ENCODE peak calls at places on chromosome 16, in nine cellular contexts. V is CD8-positive, alpha-beta T cell; B is A549; I is breast epithelium; G is stomach; X is IMR-90; O is colonic mucosa; Q is GM23338; E is left ventricle myocardium inferior. F is an unnamed sample.

GRCh38 chr16:77574867-77575619 is 140.2 kb upstream of the ADAMTS18 start:
- DNase-seq in G (no peak), E (no peak), Q (no peak), O (no peak), X (no peak), B (no peak), I (no peak), V (no peak), F (no peak)

GRCh38 chr16:20898938-20899502 is 1.1 kb downstream of the DCUN1D3 start:
- DNase-seq in Q (no peak), X (peak; percentile 86), I (no peak), O (no peak), G (no peak), B (no peak), E (no peak), V (no peak), F (peak; percentile 78)

GRCh38 chr16:50121721-50122445 is 31.2 kb upstream of the TENT4B start:
- DNase-seq in X (no peak), G (no peak), B (no peak), V (peak; percentile 4), E (no peak), I (no peak), Q (peak; percentile 41), O (no peak), F (no peak)

GRCh38 chr16:75319513-75320401 is 68.3 kb upstream of the BCAR1 start:
- DNase-seq in I (no peak), G (no peak), V (no peak), X (peak; percentile 92), E (no peak), O (no peak), Q (no peak), B (no peak), F (no peak)

GRCh38 chr16:8852534-8852933 is 16.3 kb downstream of the CARHSP1 start:
- DNase-seq in I (no peak), Q (no peak), B (no peak), X (no peak), E (no peak), O (peak; percentile 15), V (no peak), G (no peak), F (no peak)

GRCh38 chr16:20911361-20911760 is 10.8 kb downstream of the LYRM1 start:
- DNase-seq in Q (no peak), O (no peak), V (no peak), B (no peak), G (no peak), X (peak; percentile 71), I (no peak), E (no peak), F (peak; percentile 38)

GRCh38 chr16:53530741-53531140 is 27.7 kb upstream of the AKTIP start:
- DNase-seq in E (no peak), B (no peak), G (no peak), I (no peak), Q (no peak), X (no peak), O (no peak), V (no peak), F (no peak)

GRCh38 chr16:68503334-68503733 is 35.8 kb upstream of the ZFP90 start:
- DNase-seq in V (no peak), I (no peak), X (peak; percentile 21), B (no peak), E (no peak), Q (no peak), G (no peak), O (no peak), F (no peak)

GRCh38 chr16:1645914-1646525 is 32.1 kb upstream of the JPT2 start:
- DNase-seq in O (no peak), Q (no peak), B (peak; percentile 87), V (peak; percentile 17), G (no peak), X (peak; percentile 47), I (no peak), E (no peak), F (no peak)

GRCh38 chr16:7227193-7227825 is 105.3 kb upstream of the RBFOX1 start:
- DNase-seq in E (no peak), I (no peak), G (no peak), B (no peak), V (no peak), O (no peak), Q (peak; percentile 25), X (no peak), F (peak; percentile 66)

GRCh38 chr16:49459953-49460735 is 86.5 kb downstream of the C16orf78 start:
- DNase-seq in Q (no peak), O (peak; percentile 12), V (no peak), I (no peak), X (no peak), B (no peak), E (no peak), G (peak; percentile 11), F (no peak)

GRCh38 chr16:30615358-30616076 is 5.3 kb upstream of the ZNF689 start:
- DNase-seq in I (peak; percentile 79), V (peak; percentile 46), Q (peak; percentile 95), X (peak; percentile 8), E (peak; percentile 46), B (peak; percentile 80), G (peak; percentile 79), O (peak; percentile 81), F (peak; percentile 57)

GRCh38 chr16:5062790-5063765 is 2.7 kb downstream of the C16orf89 start:
- DNase-seq in X (no peak), Q (no peak), G (no peak), B (no peak), I (no peak), O (no peak), V (no peak), E (no peak), F (no peak)

GRCh38 chr16:74304164-74304834 is 7.7 kb downstream of the PSMD7 start:
- DNase-seq in G (no peak), V (no peak), Q (peak; percentile 35), B (peak; percentile 23), O (no peak), E (no peak), X (no peak), I (no peak), F (no peak)

GRCh38 chr16:3188675-3188924 is 596 bp downstream of the OR1F1 start:
- DNase-seq in O (no peak), I (no peak), E (no peak), G (no peak), Q (no peak), X (no peak), V (no peak), B (no peak), F (no peak)

GRCh38 chr16:75379339-75379738 is 54.0 kb downstream of the CFDP1 start:
- DNase-seq in B (no peak), G (no peak), E (no peak), Q (no peak), X (no peak), O (no peak), V (no peak), I (no peak), F (no peak)

GRCh38 chr16:72996291-72997062 is 51.5 kb downstream of the ZFHX3 start:
- DNase-seq in G (peak; percentile 75), X (no peak), O (peak; percentile 49), Q (no peak), B (no peak), E (no peak), V (no peak), I (no peak), F (no peak)

GRCh38 chr16:11049396-11050059 is 105.2 kb downstream of the CLEC16A start:
- DNase-seq in Q (peak; percentile 69), V (no peak), O (no peak), E (no peak), X (no peak), I (no peak), B (peak; percentile 8), G (no peak), F (no peak)

GRCh38 chr16:79598341-79599181 is 2.0 kb downstream of the MAF start:
- DNase-seq in O (peak; percentile 29), E (peak; percentile 62), V (peak; percentile 3), G (peak; percentile 62), Q (peak; percentile 71), B (peak; percentile 31), I (peak; percentile 58), X (no peak), F (peak; percentile 80)

GRCh38 chr16:25110392-25110947 is 1.1 kb upstream of the LCMT1 start:
- DNase-seq in G (no peak), B (no peak), E (no peak), I (no peak), X (no peak), O (no peak), Q (no peak), V (no peak), F (no peak)
- H3K4me1 ChIP-seq in G (peaks cover 67% of the 10 kb centered on the region), B (peaks cover 26% of the 10 kb centered on the region), E (peaks cover 74% of the 10 kb centered on the region), I (no peaks in the 10 kb centered on the region), X (peaks cover 5% of the 10 kb centered on the region), O (peaks cover 23% of the 10 kb centered on the region), Q (peaks cover 10% of the 10 kb centered on the region), V (peaks cover 34% of the 10 kb centered on the region), F (no peaks in the 10 kb centered on the region)

DNA sequence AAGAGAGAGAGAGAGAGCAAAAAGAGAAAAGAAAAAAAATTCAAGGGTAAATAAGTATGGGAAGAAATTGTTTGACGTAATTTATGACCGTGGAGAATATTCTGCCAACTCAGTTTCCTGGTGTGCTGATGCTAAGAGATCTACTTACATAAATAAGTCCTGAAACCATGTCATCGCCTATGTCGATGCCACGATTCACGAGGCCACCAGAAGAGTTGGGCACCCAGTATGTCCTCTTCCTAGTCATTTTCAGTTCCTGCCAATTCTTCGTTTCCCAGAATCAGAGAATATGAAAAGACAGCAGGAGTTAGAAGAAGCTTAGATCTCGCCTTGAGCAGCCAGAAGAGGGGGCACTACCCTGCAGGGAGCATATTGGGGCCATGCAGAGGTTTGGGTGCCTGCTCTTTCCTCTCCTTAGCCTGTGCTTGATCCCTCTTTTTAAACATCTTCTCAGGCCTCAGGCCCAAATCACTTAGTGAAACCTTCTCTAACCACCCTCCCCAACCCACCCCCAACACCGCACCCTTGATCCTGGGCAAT is 12.4 kb upstream of the LONP2 start:
- DNase-seq in B (peak; percentile 23), E (peak; percentile 21), X (peak; percentile 49), G (peak; percentile 44), O (peak; percentile 35), I (no peak), Q (peak; percentile 78), V (no peak), F (peak; percentile 68)
- H3K4me1 ChIP-seq in B (peaks cover 33% of the 10 kb centered on the region), E (peaks cover 14% of the 10 kb centered on the region), X (peaks cover 1% of the 10 kb centered on the region), G (peaks cover 7% of the 10 kb centered on the region), O (no peaks in the 10 kb centered on the region), I (no peaks in the 10 kb centered on the region), Q (no peaks in the 10 kb centered on the region), V (no peaks in the 10 kb centered on the region), F (peaks cover 3% of the 10 kb centered on the region)

GRCh38 chr16:67176662-67177061 is 6.3 kb downstream of the NOL3 start:
- DNase-seq in I (no peak), G (no peak), X (no peak), V (no peak), E (no peak), Q (no peak), O (no peak), B (no peak), F (no peak)
- H3K4me1 ChIP-seq in I (peaks cover 5% of the 10 kb centered on the region), G (peaks cover 56% of the 10 kb centered on the region), X (peaks cover 22% of the 10 kb centered on the region), V (peaks cover 24% of the 10 kb centered on the region), E (peaks cover 50% of the 10 kb centered on the region), Q (peaks cover 25% of the 10 kb centered on the region), O (peaks cover 17% of the 10 kb centered on the region), B (peaks cover 33% of the 10 kb centered on the region), F (peaks cover 5% of the 10 kb centered on the region)

GRCh38 chr16:65244811-65245210 is 122.9 kb upstream of the CDH11 start:
- DNase-seq in E (no peak), X (no peak), G (no peak), Q (no peak), B (no peak), O (no peak), V (no peak), I (no peak), F (no peak)

GRCh38 chr16:65254144-65254543 is 132.3 kb upstream of the CDH11 start:
- DNase-seq in O (no peak), I (no peak), Q (no peak), X (no peak), E (peak; percentile 15), V (no peak), G (no peak), B (no peak), F (no peak)

GRCh38 chr16:65249768-65250167 is 127.9 kb upstream of the CDH11 start:
- DNase-seq in E (peak; percentile 78), Q (peak; percentile 16), B (no peak), I (no peak), G (peak; percentile 39), X (no peak), O (peak; percentile 15), V (no peak), F (peak; percentile 84)
- H3K4me1 ChIP-seq in E (peaks cover 17% of the 10 kb centered on the region), Q (peaks cover 8% of the 10 kb centered on the region), B (no peaks in the 10 kb centered on the region), I (no peaks in the 10 kb centered on the region), G (peaks cover 8% of the 10 kb centered on the region), X (no peaks in the 10 kb centered on the region), O (no peaks in the 10 kb centered on the region), V (no peaks in the 10 kb centered on the region), F (peaks cover 18% of the 10 kb centered on the region)

F was measured in cardiac muscle cell.